ENCODE peak calls at places on chromosomes 1 and 21, in nine cellular contexts. One of them, this sample, is unnamed.

GRCh38 chr1:90126834-90127233 is 131.9 kb downstream of the ZNF326 start:
- DNase-seq in GM10248: no peak
- DNase-seq in GM23338: no peak
- DNase-seq in fibroblast of lung: no peak
- DNase-seq in fibroblast of villous mesenchyme: no peak
- DNase-seq in mammary epithelial cell: no peak
- DNase-seq in colonic mucosa: no peak
- DNase-seq in PC-3: no peak
- DNase-seq in CD4-positive, alpha-beta T cell: no peak
- DNase-seq in this sample: no peak

GRCh38 chr1:163202833-163203451 is at the start of gene RGS5:
- DNase-seq in GM10248: no peak
- DNase-seq in GM23338: peak; percentile 93
- DNase-seq in fibroblast of lung: peak; percentile 7
- DNase-seq in fibroblast of villous mesenchyme: no peak
- DNase-seq in mammary epithelial cell: no peak
- DNase-seq in colonic mucosa: no peak
- DNase-seq in PC-3: no peak
- DNase-seq in CD4-positive, alpha-beta T cell: no peak
- DNase-seq in this sample: no peak

GRCh38 chr1:235503333-235504121 is 725 bp downstream of the B3GALNT2 start:
- DNase-seq in GM10248: peak; percentile 47
- DNase-seq in GM23338: peak; percentile 73
- DNase-seq in fibroblast of lung: peak; percentile 62
- DNase-seq in fibroblast of villous mesenchyme: peak; percentile 61
- DNase-seq in mammary epithelial cell: peak; percentile 56
- DNase-seq in colonic mucosa: peak; percentile 65
- DNase-seq in PC-3: peak; percentile 31
- DNase-seq in CD4-positive, alpha-beta T cell: peak; percentile 0
- DNase-seq in this sample: no peak

GRCh38 chr1:74531807-74532206 is 19.4 kb upstream of the LRRC53 start:
- DNase-seq in GM10248: no peak
- DNase-seq in GM23338: no peak
- DNase-seq in fibroblast of lung: no peak
- DNase-seq in fibroblast of villous mesenchyme: no peak
- DNase-seq in mammary epithelial cell: no peak
- DNase-seq in colonic mucosa: no peak
- DNase-seq in PC-3: no peak
- DNase-seq in CD4-positive, alpha-beta T cell: no peak
- DNase-seq in this sample: no peak

GRCh38 chr1:39398278-39399010 is 93.0 kb upstream of the BMP8A start:
- DNase-seq in GM10248: no peak
- DNase-seq in GM23338: peak; percentile 24
- DNase-seq in fibroblast of lung: peak; percentile 95
- DNase-seq in fibroblast of villous mesenchyme: peak; percentile 98
- DNase-seq in mammary epithelial cell: peak; percentile 96
- DNase-seq in colonic mucosa: peak; percentile 70
- DNase-seq in PC-3: peak; percentile 96
- DNase-seq in CD4-positive, alpha-beta T cell: peak; percentile 20
- DNase-seq in this sample: peak; percentile 85

GRCh38 chr1:109759513-109760334 is 4.0 kb downstream of the EPS8L3 start:
- DNase-seq in GM10248: no peak
- DNase-seq in GM23338: no peak
- DNase-seq in fibroblast of lung: no peak
- DNase-seq in fibroblast of villous mesenchyme: no peak
- DNase-seq in mammary epithelial cell: no peak
- DNase-seq in colonic mucosa: peak; percentile 16
- DNase-seq in PC-3: no peak
- DNase-seq in CD4-positive, alpha-beta T cell: no peak
- DNase-seq in this sample: no peak

GRCh38 chr1:62437273-62437945 is 560 bp downstream of the USP1 start:
- DNase-seq in GM10248: no peak
- DNase-seq in GM23338: peak; percentile 51
- DNase-seq in fibroblast of lung: peak; percentile 23
- DNase-seq in fibroblast of villous mesenchyme: peak; percentile 45
- DNase-seq in mammary epithelial cell: no peak
- DNase-seq in colonic mucosa: peak; percentile 69
- DNase-seq in PC-3: no peak
- DNase-seq in CD4-positive, alpha-beta T cell: peak; percentile 41
- DNase-seq in this sample: no peak

GRCh38 chr1:89598450-89599331 is 34.2 kb upstream of the LRRC8C start:
- DNase-seq in GM10248: peak; percentile 30
- DNase-seq in GM23338: peak; percentile 74
- DNase-seq in fibroblast of lung: peak; percentile 57
- DNase-seq in fibroblast of villous mesenchyme: peak; percentile 45
- DNase-seq in mammary epithelial cell: peak; percentile 29
- DNase-seq in colonic mucosa: no peak
- DNase-seq in PC-3: peak; percentile 71
- DNase-seq in CD4-positive, alpha-beta T cell: no peak
- DNase-seq in this sample: no peak

GRCh38 chr1:218521414-218522169 is 176.5 kb downstream of the TGFB2 start:
- DNase-seq in GM10248: peak; percentile 47
- DNase-seq in GM23338: peak; percentile 88
- DNase-seq in fibroblast of lung: peak; percentile 55
- DNase-seq in fibroblast of villous mesenchyme: peak; percentile 32
- DNase-seq in mammary epithelial cell: peak; percentile 35
- DNase-seq in colonic mucosa: peak; percentile 50
- DNase-seq in PC-3: peak; percentile 88
- DNase-seq in CD4-positive, alpha-beta T cell: no peak
- DNase-seq in this sample: no peak

GRCh38 chr1:219567341-219567947 is 45.5 kb downstream of the ZC3H11B start:
- DNase-seq in GM10248: no peak
- DNase-seq in GM23338: peak; percentile 36
- DNase-seq in fibroblast of lung: peak; percentile 80
- DNase-seq in fibroblast of villous mesenchyme: peak; percentile 50
- DNase-seq in mammary epithelial cell: peak; percentile 17
- DNase-seq in colonic mucosa: no peak
- DNase-seq in PC-3: peak; percentile 87
- DNase-seq in CD4-positive, alpha-beta T cell: no peak
- DNase-seq in this sample: no peak

GRCh38 chr1:185823471-185823870 is 89.3 kb downstream of the HMCN1 start:
- DNase-seq in GM10248: no peak
- DNase-seq in GM23338: no peak
- DNase-seq in fibroblast of lung: peak; percentile 14
- DNase-seq in fibroblast of villous mesenchyme: peak; percentile 12
- DNase-seq in mammary epithelial cell: no peak
- DNase-seq in colonic mucosa: no peak
- DNase-seq in PC-3: peak; percentile 2
- DNase-seq in CD4-positive, alpha-beta T cell: no peak
- DNase-seq in this sample: no peak

GRCh38 chr1:32758795-32759430 is 56.3 kb upstream of the SYNC start:
- DNase-seq in GM10248: no peak
- DNase-seq in GM23338: no peak
- DNase-seq in fibroblast of lung: no peak
- DNase-seq in fibroblast of villous mesenchyme: no peak
- DNase-seq in mammary epithelial cell: no peak
- DNase-seq in colonic mucosa: no peak
- DNase-seq in PC-3: no peak
- DNase-seq in CD4-positive, alpha-beta T cell: no peak
- DNase-seq in this sample: no peak

GRCh38 chr1:93346472-93346991 is 825 bp downstream of the DR1 start:
- DNase-seq in GM10248: peak; percentile 29
- DNase-seq in GM23338: peak; percentile 36
- DNase-seq in fibroblast of lung: no peak
- DNase-seq in fibroblast of villous mesenchyme: peak; percentile 40
- DNase-seq in mammary epithelial cell: peak; percentile 49
- DNase-seq in colonic mucosa: peak; percentile 55
- DNase-seq in PC-3: peak; percentile 24
- DNase-seq in CD4-positive, alpha-beta T cell: peak; percentile 24
- DNase-seq in this sample: no peak

GRCh38 chr1:93629101-93630059 is 52.3 kb downstream of the BCAR3 start:
- DNase-seq in GM10248: peak; percentile 61
- DNase-seq in GM23338: peak; percentile 90
- DNase-seq in fibroblast of lung: peak; percentile 90
- DNase-seq in fibroblast of villous mesenchyme: peak; percentile 84
- DNase-seq in mammary epithelial cell: peak; percentile 59
- DNase-seq in colonic mucosa: peak; percentile 62
- DNase-seq in PC-3: peak; percentile 85
- DNase-seq in CD4-positive, alpha-beta T cell: no peak
- DNase-seq in this sample: no peak

GRCh38 chr21:38669186-38669585 is 136.5 kb upstream of the ETS2 start:
- DNase-seq in GM10248: peak; percentile 20
- DNase-seq in GM23338: peak; percentile 60
- DNase-seq in fibroblast of lung: peak; percentile 37
- DNase-seq in fibroblast of villous mesenchyme: peak; percentile 48
- DNase-seq in mammary epithelial cell: peak; percentile 20
- DNase-seq in colonic mucosa: peak; percentile 39
- DNase-seq in PC-3: peak; percentile 56
- DNase-seq in CD4-positive, alpha-beta T cell: no peak
- DNase-seq in this sample: no peak

GRCh38 chr1:222817529-222817928 is 2.7 kb downstream of the DISP1 start:
- DNase-seq in GM10248: no peak
- DNase-seq in GM23338: no peak
- DNase-seq in fibroblast of lung: peak; percentile 99
- DNase-seq in fibroblast of villous mesenchyme: peak; percentile 79
- DNase-seq in mammary epithelial cell: peak; percentile 94
- DNase-seq in colonic mucosa: no peak
- DNase-seq in PC-3: peak; percentile 100
- DNase-seq in CD4-positive, alpha-beta T cell: no peak
- DNase-seq in this sample: peak; percentile 51

GRCh38 chr1:112515311-112516009 is 6.7 kb downstream of the WNT2B start:
- DNase-seq in GM10248: no peak
- DNase-seq in GM23338: peak; percentile 61
- DNase-seq in fibroblast of lung: peak; percentile 86
- DNase-seq in fibroblast of villous mesenchyme: peak; percentile 61
- DNase-seq in mammary epithelial cell: no peak
- DNase-seq in colonic mucosa: no peak
- DNase-seq in PC-3: peak; percentile 22
- DNase-seq in CD4-positive, alpha-beta T cell: no peak
- DNase-seq in this sample: peak; percentile 46

GRCh38 chr1:57281324-57281723 is 142.5 kb downstream of the DAB1 start:
- DNase-seq in GM10248: no peak
- DNase-seq in GM23338: no peak
- DNase-seq in fibroblast of lung: no peak
- DNase-seq in fibroblast of villous mesenchyme: no peak
- DNase-seq in mammary epithelial cell: no peak
- DNase-seq in colonic mucosa: no peak
- DNase-seq in PC-3: no peak
- DNase-seq in CD4-positive, alpha-beta T cell: no peak
- DNase-seq in this sample: no peak

GRCh38 chr1:226738995-226739695 is at the start of gene ITPKB:
- DNase-seq in GM10248: peak; percentile 67
- DNase-seq in GM23338: peak; percentile 48
- DNase-seq in fibroblast of lung: peak; percentile 81
- DNase-seq in fibroblast of villous mesenchyme: peak; percentile 61
- DNase-seq in mammary epithelial cell: peak; percentile 60
- DNase-seq in colonic mucosa: peak; percentile 70
- DNase-seq in PC-3: peak; percentile 82
- DNase-seq in CD4-positive, alpha-beta T cell: peak; percentile 59
- DNase-seq in this sample: no peak

GRCh38 chr1:226738421-226738994 is 574 bp downstream of the ITPKB start:
- DNase-seq in GM10248: peak; percentile 43
- DNase-seq in GM23338: peak; percentile 68
- DNase-seq in fibroblast of lung: peak; percentile 44
- DNase-seq in fibroblast of villous mesenchyme: peak; percentile 26
- DNase-seq in mammary epithelial cell: peak; percentile 42
- DNase-seq in colonic mucosa: peak; percentile 37
- DNase-seq in PC-3: peak; percentile 60
- DNase-seq in CD4-positive, alpha-beta T cell: peak; percentile 49
- DNase-seq in this sample: no peak

GRCh38 chr1:226739696-226740065 is 599 bp upstream of the ITPKB start:
- DNase-seq in GM10248: no peak
- DNase-seq in GM23338: no peak
- DNase-seq in fibroblast of lung: no peak
- DNase-seq in fibroblast of villous mesenchyme: no peak
- DNase-seq in mammary epithelial cell: no peak
- DNase-seq in colonic mucosa: no peak
- DNase-seq in PC-3: no peak
- DNase-seq in CD4-positive, alpha-beta T cell: no peak
- DNase-seq in this sample: no peak

GRCh38 chr1:226741009-226741408 is 1.9 kb upstream of the ITPKB start:
- DNase-seq in GM10248: no peak
- DNase-seq in GM23338: no peak
- DNase-seq in fibroblast of lung: no peak
- DNase-seq in fibroblast of villous mesenchyme: no peak
- DNase-seq in mammary epithelial cell: no peak
- DNase-seq in colonic mucosa: no peak
- DNase-seq in PC-3: no peak
- DNase-seq in CD4-positive, alpha-beta T cell: no peak
- DNase-seq in this sample: no peak

DNA sequence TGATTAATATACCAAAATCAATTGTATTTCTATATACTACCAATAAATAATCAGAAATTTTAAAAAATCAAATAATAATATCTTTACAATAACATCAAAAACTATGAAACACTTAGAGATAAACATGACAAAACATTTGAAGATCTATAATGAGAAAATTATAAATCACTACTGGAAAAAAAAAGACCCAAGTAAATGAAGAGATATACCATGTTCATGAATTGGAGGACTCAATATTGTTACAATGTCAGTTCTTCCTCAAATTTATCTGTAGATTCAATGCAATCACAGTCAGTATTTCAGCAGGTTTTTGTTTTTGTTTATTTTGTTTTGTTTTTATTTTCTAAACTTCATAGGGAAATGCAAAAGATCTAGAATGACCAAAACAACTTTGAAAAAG is 4.2 kb upstream of the ITPKB start:
- DNase-seq in GM10248: no peak
- DNase-seq in GM23338: no peak
- DNase-seq in fibroblast of lung: no peak
- DNase-seq in fibroblast of villous mesenchyme: no peak
- DNase-seq in mammary epithelial cell: no peak
- DNase-seq in colonic mucosa: no peak
- DNase-seq in PC-3: no peak
- DNase-seq in CD4-positive, alpha-beta T cell: no peak
- DNase-seq in this sample: no peak
- TF ChIP-seq CTCF in GM10248: no peak
- TF ChIP-seq CTCF in GM23338: no peak
- TF ChIP-seq CTCF in fibroblast of lung: no peak
- TF ChIP-seq CTCF in fibroblast of villous mesenchyme: no peak
- TF ChIP-seq CTCF in mammary epithelial cell: no peak
- TF ChIP-seq CTCF in colonic mucosa: no peak
- TF ChIP-seq CTCF in PC-3: no peak
- TF ChIP-seq CTCF in CD4-positive, alpha-beta T cell: no peak
- TF ChIP-seq CTCF in this sample: no peak

GRCh38 chr1:203306970-203307541 is 1.7 kb downstream of the BTG2 start:
- DNase-seq in GM10248: no peak
- DNase-seq in GM23338: no peak
- DNase-seq in fibroblast of lung: no peak
- DNase-seq in fibroblast of villous mesenchyme: no peak
- DNase-seq in mammary epithelial cell: peak; percentile 35
- DNase-seq in colonic mucosa: peak; percentile 56
- DNase-seq in PC-3: no peak
- DNase-seq in CD4-positive, alpha-beta T cell: peak; percentile 41
- DNase-seq in this sample: no peak
- TF ChIP-seq CTCF in GM10248: peak; percentile 11
- TF ChIP-seq CTCF in GM23338: no peak
- TF ChIP-seq CTCF in fibroblast of lung: no peak
- TF ChIP-seq CTCF in fibroblast of villous mesenchyme: no peak
- TF ChIP-seq CTCF in mammary epithelial cell: no peak
- TF ChIP-seq CTCF in colonic mucosa: no peak
- TF ChIP-seq CTCF in PC-3: no peak
- TF ChIP-seq CTCF in CD4-positive, alpha-beta T cell: no peak
- TF ChIP-seq CTCF in this sample: no peak

GRCh38 chr1:156948708-156949107 is 28.3 kb downstream of the LRRC71 start:
- DNase-seq in GM10248: no peak
- DNase-seq in GM23338: peak; percentile 69
- DNase-seq in fibroblast of lung: no peak
- DNase-seq in fibroblast of villous mesenchyme: no peak
- DNase-seq in mammary epithelial cell: no peak
- DNase-seq in colonic mucosa: no peak
- DNase-seq in PC-3: no peak
- DNase-seq in CD4-positive, alpha-beta T cell: no peak
- DNase-seq in this sample: no peak
- TF ChIP-seq CTCF in GM10248: no peak
- TF ChIP-seq CTCF in GM23338: peak; percentile 65
- TF ChIP-seq CTCF in fibroblast of lung: no peak
- TF ChIP-seq CTCF in fibroblast of villous mesenchyme: no peak
- TF ChIP-seq CTCF in mammary epithelial cell: peak; percentile 1
- TF ChIP-seq CTCF in colonic mucosa: no peak
- TF ChIP-seq CTCF in PC-3: peak; percentile 53
- TF ChIP-seq CTCF in CD4-positive, alpha-beta T cell: no peak
- TF ChIP-seq CTCF in this sample: no peak

GRCh38 chr1:202501281-202501680 is 152.8 kb downstream of the PPP1R12B start:
- DNase-seq in GM10248: peak; percentile 7
- DNase-seq in GM23338: peak; percentile 28
- DNase-seq in fibroblast of lung: peak; percentile 64
- DNase-seq in fibroblast of villous mesenchyme: peak; percentile 44
- DNase-seq in mammary epithelial cell: peak; percentile 25
- DNase-seq in colonic mucosa: no peak
- DNase-seq in PC-3: peak; percentile 52
- DNase-seq in CD4-positive, alpha-beta T cell: no peak
- DNase-seq in this sample: peak; percentile 14
- TF ChIP-seq CTCF in GM10248: peak; percentile 44
- TF ChIP-seq CTCF in GM23338: peak; percentile 37
- TF ChIP-seq CTCF in fibroblast of lung: peak; percentile 51
- TF ChIP-seq CTCF in fibroblast of villous mesenchyme: peak; percentile 43
- TF ChIP-seq CTCF in mammary epithelial cell: peak; percentile 49
- TF ChIP-seq CTCF in colonic mucosa: peak; percentile 35
- TF ChIP-seq CTCF in PC-3: peak; percentile 47
- TF ChIP-seq CTCF in CD4-positive, alpha-beta T cell: no peak
- TF ChIP-seq CTCF in this sample: peak; percentile 43

This sample was measured in AG09319.